ENCODE peak calls at places on chromosomes 1 and 21, in seven cellular contexts. T, K, Q, P, L, M and Z are unnamed samples.

GRCh38 chr21:14911351-14911750 is 153.4 kb downstream of the NRIP1 start:
- DNase-seq in T (no peak), P (no peak), K (no peak), L (no peak), Q (no peak), M (no peak), Z (no peak)

GRCh38 chr1:2134232-2134603 is 60.4 kb downstream of the FAAP20 start:
- DNase-seq in Q (no peak), T (no peak), K (no peak), P (no peak), M (no peak), L (no peak), Z (no peak)

GRCh38 chr1:20141001-20141400 is 1.9 kb downstream of the PLA2G2F start:
- DNase-seq in Q (no peak), K (no peak), T (no peak), M (no peak), L (no peak), P (no peak), Z (no peak)

GRCh38 chr1:160400646-160401486 is 502 bp downstream of the VANGL2 start:
- DNase-seq in T (no peak), K (no peak), Q (no peak), M (no peak), L (no peak), P (no peak), Z (no peak)

GRCh38 chr1:89459081-89459480 is 65.5 kb upstream of the LRRC8B start:
- DNase-seq in T (no peak), K (no peak), P (no peak), M (no peak), Q (no peak), L (no peak), Z (no peak)

GRCh38 chr1:15939181-15940109 is 36.5 kb downstream of the ZBTB17 start:
- DNase-seq in K (no peak), M (peak), Q (no peak), L (peak), P (no peak), T (peak), Z (no peak)

GRCh38 chr1:89149229-89149628 is 23.3 kb upstream of the GBP2 start:
- DNase-seq in T (peak), P (peak), Q (no peak), M (peak), K (no peak), L (peak), Z (no peak)

GRCh38 chr1:3868464-3869006 is 11.3 kb downstream of the DFFB start:
- DNase-seq in P (no peak), K (no peak), Q (no peak), T (no peak), M (no peak), L (no peak), Z (no peak)

GRCh38 chr1:11929849-11930248 is 3.6 kb upstream of the KIAA2013 start:
- DNase-seq in P (no peak), L (peak), K (peak), T (peak), Q (peak), M (peak), Z (peak)

GRCh38 chr1:26786437-26787380 is 1.0 kb upstream of the PIGV start:
- DNase-seq in K (peak), Q (peak), T (no peak), M (peak), L (peak), P (peak), Z (no peak)

GRCh38 chr1:206467915-206468314 is 2.4 kb upstream of the IKBKE start:
- DNase-seq in T (no peak), M (peak), Q (peak), L (peak), P (no peak), K (peak), Z (no peak)